ENCODE peak calls at places on chromosomes 16 and 17, in ten cellular contexts. E, F, B, N, Q, R, L, K, T and X are unnamed samples.

GRCh38 chr17:57707892-57708291 is 37.2 kb downstream of the CCDC182 start:
- DNase-seq in E (no peak), F (peak), B (no peak), N (no peak), Q (no peak), R (no peak), L (peak), K (peak), T (no peak), X (no peak)

GRCh38 chr17:69269174-69269998 is 40.8 kb upstream of the ABCA10 start:
- DNase-seq in E (no peak), F (no peak), B (peak), N (no peak), Q (peak), R (no peak), L (no peak), K (no peak), T (no peak), X (no peak)

GRCh38 chr17:73166731-73167581 is 2.1 kb downstream of the SSTR2 start:
- DNase-seq in E (no peak), F (no peak), B (no peak), N (no peak), Q (no peak), R (no peak), L (no peak), K (no peak), T (no peak), X (no peak)

GRCh38 chr16:85051710-85052082 is 24.1 kb downstream of the KIAA0513 start:
- DNase-seq in E (no peak), F (no peak), B (no peak), N (no peak), Q (no peak), R (no peak), L (no peak), K (no peak), T (no peak), X (no peak)

GRCh38 chr16:70579648-70580630 is 56.3 kb downstream of the SF3B3 start:
- DNase-seq in E (no peak), F (no peak), B (no peak), N (no peak), Q (no peak), R (no peak), L (no peak), K (no peak), T (no peak), X (no peak)

GRCh38 chr17:10754109-10754508 is 24.3 kb upstream of the TMEM220 start:
- DNase-seq in E (no peak), F (no peak), B (no peak), N (no peak), Q (no peak), R (no peak), L (no peak), K (peak), T (peak), X (no peak)

GRCh38 chr16:72990003-72990521 is 57.9 kb downstream of the ZFHX3 start:
- DNase-seq in E (no peak), F (peak), B (peak), N (no peak), Q (peak), R (no peak), L (no peak), K (peak), T (peak), X (no peak)

GRCh38 chr16:51228097-51228659 is 77.1 kb upstream of the SALL1 start:
- DNase-seq in E (no peak), F (no peak), B (no peak), N (no peak), Q (no peak), R (no peak), L (no peak), K (no peak), T (no peak), X (no peak)

GRCh38 chr16:11583889-11584565 is 2.7 kb downstream of the LITAF start:
- DNase-seq in E (no peak), F (no peak), B (no peak), N (no peak), Q (no peak), R (no peak), L (no peak), K (no peak), T (no peak), X (no peak)

GRCh38 chr17:57097832-57098421 is 12.9 kb downstream of the AKAP1 start:
- DNase-seq in E (no peak), F (no peak), B (peak), N (no peak), Q (peak), R (no peak), L (no peak), K (no peak), T (no peak), X (no peak)

GRCh38 chr16:88561485-88562369 is 8.5 kb upstream of the ZC3H18 start:
- DNase-seq in E (peak), F (peak), B (peak), N (peak), Q (no peak), R (peak), L (peak), K (peak), T (peak), X (no peak)

GRCh38 chr17:77647531-77647930 is 311.0 kb upstream of the TNRC6C start:
- DNase-seq in E (no peak), F (no peak), B (no peak), N (no peak), Q (no peak), R (no peak), L (no peak), K (no peak), T (no peak), X (no peak)

GRCh38 chr17:40321502-40322416 is 12.8 kb downstream of the RARA start:
- DNase-seq in E (peak), F (no peak), B (no peak), N (no peak), Q (no peak), R (no peak), L (no peak), K (no peak), T (no peak), X (no peak)

GRCh38 chr16:23171234-23171948 is 11.2 kb upstream of the SCNN1G start:
- DNase-seq in E (no peak), F (no peak), B (peak), N (no peak), Q (no peak), R (no peak), L (no peak), K (no peak), T (no peak), X (no peak)

GRCh38 chr17:7858487-7858832 is 657 bp downstream of the CYB5D1 start:
- DNase-seq in E (no peak), F (no peak), B (peak), N (no peak), Q (no peak), R (no peak), L (no peak), K (peak), T (peak), X (no peak)

GRCh38 chr16:1877804-1878203 is 5.8 kb upstream of the MEIOB start:
- DNase-seq in E (no peak), F (no peak), B (no peak), N (no peak), Q (no peak), R (no peak), L (peak), K (no peak), T (no peak), X (no peak)

GRCh38 chr16:25925466-25925865 is 233.7 kb downstream of the HS3ST4 start:
- DNase-seq in E (no peak), F (no peak), B (no peak), N (no peak), Q (no peak), R (no peak), L (no peak), K (peak), T (no peak), X (no peak)

GRCh38 chr16:57373117-57373947 is 1.0 kb downstream of the CX3CL1 start:
- DNase-seq in E (no peak), F (no peak), B (no peak), N (no peak), Q (no peak), R (no peak), L (no peak), K (peak), T (peak), X (no peak)

GRCh38 chr16:85611455-85612190 is 1.5 kb upstream of the GSE1 start:
- DNase-seq in E (peak), F (peak), B (peak), N (no peak), Q (no peak), R (peak), L (peak), K (peak), T (peak), X (peak)

GRCh38 chr17:29929006-29929543 is 953 bp downstream of the SSH2 start:
- DNase-seq in E (no peak), F (no peak), B (peak), N (no peak), Q (no peak), R (no peak), L (peak), K (peak), T (peak), X (peak)

GRCh38 chr17:74690409-74690825 is 22.3 kb downstream of the CD300LF start:
- DNase-seq in E (no peak), F (peak), B (no peak), N (no peak), Q (no peak), R (no peak), L (no peak), K (no peak), T (no peak), X (peak)

GRCh38 chr17:39612935-39613465 is 5.3 kb upstream of the NEUROD2 start:
- DNase-seq in E (no peak), F (no peak), B (no peak), N (no peak), Q (no peak), R (no peak), L (no peak), K (no peak), T (no peak), X (no peak)

GRCh38 chr16:46562979-46563378 is 58.2 kb downstream of the SHCBP1 start:
- DNase-seq in E (no peak), F (no peak), B (no peak), N (no peak), Q (no peak), R (no peak), L (no peak), K (no peak), T (no peak), X (no peak)

GRCh38 chr16:80719573-80719972 is 84.8 kb downstream of the CDYL2 start:
- DNase-seq in E (peak), F (no peak), B (no peak), N (no peak), Q (no peak), R (no peak), L (no peak), K (no peak), T (no peak), X (no peak)

GRCh38 chr17:35898283-35899070 is 18.3 kb upstream of the CCL5 start:
- DNase-seq in E (no peak), F (no peak), B (no peak), N (no peak), Q (no peak), R (no peak), L (peak), K (no peak), T (peak), X (peak)

GRCh38 chr17:18186271-18186982 is 2.8 kb downstream of the ALKBH5 start:
- DNase-seq in E (no peak), F (no peak), B (peak), N (no peak), Q (peak), R (no peak), L (no peak), K (no peak), T (no peak), X (no peak)